ENCODE peak calls at places on chromosomes 1 and 21, in eight cellular contexts. One of them, this sample, is unnamed.

GRCh38 chr1:210262167-210262896 is 29.7 kb downstream of the SERTAD4 start:
- DNase-seq in left ventricle myocardium inferior: peak
- DNase-seq in WTC11: no peak
- DNase-seq in fibroblast of mammary gland: peak
- DNase-seq in brain microvascular endothelial cell: peak
- DNase-seq in fibroblast of the aortic adventitia: peak
- DNase-seq in Calu3: peak
- DNase-seq in Peyer's patch: no peak
- DNase-seq in this sample: no peak

GRCh38 chr1:14957375-14957774 is 196.2 kb upstream of the TMEM51 start:
- DNase-seq in left ventricle myocardium inferior: no peak
- DNase-seq in WTC11: no peak
- DNase-seq in fibroblast of mammary gland: no peak
- DNase-seq in brain microvascular endothelial cell: no peak
- DNase-seq in fibroblast of the aortic adventitia: no peak
- DNase-seq in Calu3: no peak
- DNase-seq in Peyer's patch: no peak
- DNase-seq in this sample: no peak

GRCh38 chr21:44817506-44817880 is 369 bp downstream of the SUMO3 start:
- DNase-seq in left ventricle myocardium inferior: peak
- DNase-seq in WTC11: peak
- DNase-seq in fibroblast of mammary gland: peak
- DNase-seq in brain microvascular endothelial cell: peak
- DNase-seq in fibroblast of the aortic adventitia: peak
- DNase-seq in Calu3: peak
- DNase-seq in Peyer's patch: peak
- DNase-seq in this sample: peak

GRCh38 chr1:93661829-93662474 is 19.7 kb downstream of the BCAR3 start:
- DNase-seq in left ventricle myocardium inferior: no peak
- DNase-seq in WTC11: no peak
- DNase-seq in fibroblast of mammary gland: peak
- DNase-seq in brain microvascular endothelial cell: peak
- DNase-seq in fibroblast of the aortic adventitia: peak
- DNase-seq in Calu3: peak
- DNase-seq in Peyer's patch: no peak
- DNase-seq in this sample: no peak

GRCh38 chr1:59703226-59703917 is 111.4 kb upstream of the HOOK1 start:
- DNase-seq in left ventricle myocardium inferior: no peak
- DNase-seq in WTC11: no peak
- DNase-seq in fibroblast of mammary gland: peak
- DNase-seq in brain microvascular endothelial cell: peak
- DNase-seq in fibroblast of the aortic adventitia: peak
- DNase-seq in Calu3: no peak
- DNase-seq in Peyer's patch: no peak
- DNase-seq in this sample: no peak

GRCh38 chr1:185996211-185996610 is 262.0 kb downstream of the HMCN1 start:
- DNase-seq in left ventricle myocardium inferior: peak
- DNase-seq in WTC11: no peak
- DNase-seq in fibroblast of mammary gland: peak
- DNase-seq in brain microvascular endothelial cell: peak
- DNase-seq in fibroblast of the aortic adventitia: peak
- DNase-seq in Calu3: peak
- DNase-seq in Peyer's patch: no peak
- DNase-seq in this sample: no peak

GRCh38 chr1:2494323-2494693 is 18.2 kb downstream of the PLCH2 start:
- DNase-seq in left ventricle myocardium inferior: no peak
- DNase-seq in WTC11: no peak
- DNase-seq in fibroblast of mammary gland: peak
- DNase-seq in brain microvascular endothelial cell: no peak
- DNase-seq in fibroblast of the aortic adventitia: no peak
- DNase-seq in Calu3: no peak
- DNase-seq in Peyer's patch: no peak
- DNase-seq in this sample: no peak

GRCh38 chr1:232615401-232615800 is 14.5 kb downstream of the SIPA1L2 start:
- DNase-seq in left ventricle myocardium inferior: no peak
- DNase-seq in WTC11: no peak
- DNase-seq in fibroblast of mammary gland: no peak
- DNase-seq in brain microvascular endothelial cell: no peak
- DNase-seq in fibroblast of the aortic adventitia: no peak
- DNase-seq in Calu3: no peak
- DNase-seq in Peyer's patch: no peak
- DNase-seq in this sample: no peak

GRCh38 chr1:227890451-227891222 is 57.1 kb downstream of the WNT9A start:
- DNase-seq in left ventricle myocardium inferior: no peak
- DNase-seq in WTC11: no peak
- DNase-seq in fibroblast of mammary gland: no peak
- DNase-seq in brain microvascular endothelial cell: no peak
- DNase-seq in fibroblast of the aortic adventitia: no peak
- DNase-seq in Calu3: no peak
- DNase-seq in Peyer's patch: no peak
- DNase-seq in this sample: no peak

GRCh38 chr1:34164510-34165381 is at the start of gene CSMD2:
- DNase-seq in left ventricle myocardium inferior: peak
- DNase-seq in WTC11: peak
- DNase-seq in fibroblast of mammary gland: peak
- DNase-seq in brain microvascular endothelial cell: peak
- DNase-seq in fibroblast of the aortic adventitia: peak
- DNase-seq in Calu3: peak
- DNase-seq in Peyer's patch: no peak
- DNase-seq in this sample: peak

GRCh38 chr1:222696741-222697140 is 15.6 kb downstream of the AIDA start:
- DNase-seq in left ventricle myocardium inferior: no peak
- DNase-seq in WTC11: no peak
- DNase-seq in fibroblast of mammary gland: no peak
- DNase-seq in brain microvascular endothelial cell: no peak
- DNase-seq in fibroblast of the aortic adventitia: no peak
- DNase-seq in Calu3: no peak
- DNase-seq in Peyer's patch: no peak
- DNase-seq in this sample: no peak
- TF ChIP-seq CTCF in left ventricle myocardium inferior: no peak
- TF ChIP-seq CTCF in WTC11: no peak
- TF ChIP-seq CTCF in fibroblast of mammary gland: no peak
- TF ChIP-seq CTCF in brain microvascular endothelial cell: no peak
- TF ChIP-seq CTCF in fibroblast of the aortic adventitia: no peak
- TF ChIP-seq CTCF in Calu3: no peak
- TF ChIP-seq CTCF in Peyer's patch: no peak
- TF ChIP-seq CTCF in this sample: no peak

GRCh38 chr1:25040122-25040685 is 110.1 kb upstream of the RUNX3 start:
- DNase-seq in left ventricle myocardium inferior: no peak
- DNase-seq in WTC11: no peak
- DNase-seq in fibroblast of mammary gland: no peak
- DNase-seq in brain microvascular endothelial cell: no peak
- DNase-seq in fibroblast of the aortic adventitia: no peak
- DNase-seq in Calu3: no peak
- DNase-seq in Peyer's patch: no peak
- DNase-seq in this sample: no peak

GRCh38 chr1:25038699-25039098 is 108.6 kb upstream of the RUNX3 start:
- DNase-seq in left ventricle myocardium inferior: no peak
- DNase-seq in WTC11: no peak
- DNase-seq in fibroblast of mammary gland: no peak
- DNase-seq in brain microvascular endothelial cell: no peak
- DNase-seq in fibroblast of the aortic adventitia: no peak
- DNase-seq in Calu3: no peak
- DNase-seq in Peyer's patch: no peak
- DNase-seq in this sample: no peak

GRCh38 chr1:25037174-25038074 is 107.3 kb upstream of the RUNX3 start:
- DNase-seq in left ventricle myocardium inferior: no peak
- DNase-seq in WTC11: peak
- DNase-seq in fibroblast of mammary gland: peak
- DNase-seq in brain microvascular endothelial cell: peak
- DNase-seq in fibroblast of the aortic adventitia: peak
- DNase-seq in Calu3: peak
- DNase-seq in Peyer's patch: peak
- DNase-seq in this sample: peak

GRCh38 chr1:25041869-25042268 is 111.8 kb upstream of the RUNX3 start:
- DNase-seq in left ventricle myocardium inferior: no peak
- DNase-seq in WTC11: no peak
- DNase-seq in fibroblast of mammary gland: no peak
- DNase-seq in brain microvascular endothelial cell: no peak
- DNase-seq in fibroblast of the aortic adventitia: no peak
- DNase-seq in Calu3: no peak
- DNase-seq in Peyer's patch: no peak
- DNase-seq in this sample: no peak

DNA sequence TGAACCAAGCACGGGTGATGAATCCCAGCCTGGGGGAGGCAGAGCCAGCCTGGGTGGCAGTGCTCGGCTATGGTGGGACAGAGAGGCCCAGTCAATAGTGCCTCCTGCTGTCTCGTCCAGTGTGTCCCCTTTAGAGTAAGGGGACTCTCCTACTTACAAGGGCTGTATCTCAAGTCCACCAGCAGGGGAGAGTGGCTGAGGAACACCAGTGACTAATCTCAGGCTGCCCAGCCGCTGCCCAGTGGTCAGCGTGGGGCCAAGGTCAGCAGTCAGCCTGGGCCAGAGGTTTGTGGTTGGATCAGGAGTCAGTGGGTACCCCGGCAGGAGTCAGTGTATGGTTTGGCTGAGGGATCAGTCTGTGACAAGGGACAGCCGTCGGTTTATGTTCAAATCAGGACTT is 109.2 kb upstream of the RUNX3 start:
- DNase-seq in left ventricle myocardium inferior: no peak
- DNase-seq in WTC11: no peak
- DNase-seq in fibroblast of mammary gland: peak
- DNase-seq in brain microvascular endothelial cell: no peak
- DNase-seq in fibroblast of the aortic adventitia: no peak
- DNase-seq in Calu3: no peak
- DNase-seq in Peyer's patch: no peak
- DNase-seq in this sample: no peak
- TF ChIP-seq CTCF in left ventricle myocardium inferior: no peak
- TF ChIP-seq CTCF in WTC11: no peak
- TF ChIP-seq CTCF in fibroblast of mammary gland: no peak
- TF ChIP-seq CTCF in brain microvascular endothelial cell: peak
- TF ChIP-seq CTCF in fibroblast of the aortic adventitia: peak
- TF ChIP-seq CTCF in Calu3: no peak
- TF ChIP-seq CTCF in Peyer's patch: no peak
- TF ChIP-seq CTCF in this sample: peak

GRCh38 chr1:165874643-165875042 is 47.2 kb downstream of the UCK2 start:
- DNase-seq in left ventricle myocardium inferior: no peak
- DNase-seq in WTC11: no peak
- DNase-seq in fibroblast of mammary gland: no peak
- DNase-seq in brain microvascular endothelial cell: no peak
- DNase-seq in fibroblast of the aortic adventitia: no peak
- DNase-seq in Calu3: no peak
- DNase-seq in Peyer's patch: no peak
- DNase-seq in this sample: no peak

GRCh38 chr1:165865941-165866340 is 38.5 kb downstream of the UCK2 start:
- DNase-seq in left ventricle myocardium inferior: no peak
- DNase-seq in WTC11: no peak
- DNase-seq in fibroblast of mammary gland: no peak
- DNase-seq in brain microvascular endothelial cell: no peak
- DNase-seq in fibroblast of the aortic adventitia: no peak
- DNase-seq in Calu3: no peak
- DNase-seq in Peyer's patch: no peak
- DNase-seq in this sample: no peak

GRCh38 chr1:165871311-165872067 is 44.1 kb downstream of the UCK2 start:
- DNase-seq in left ventricle myocardium inferior: peak
- DNase-seq in WTC11: peak
- DNase-seq in fibroblast of mammary gland: peak
- DNase-seq in brain microvascular endothelial cell: peak
- DNase-seq in fibroblast of the aortic adventitia: no peak
- DNase-seq in Calu3: peak
- DNase-seq in Peyer's patch: peak
- DNase-seq in this sample: peak

GRCh38 chr1:165873481-165873880 is 46.1 kb downstream of the UCK2 start:
- DNase-seq in left ventricle myocardium inferior: no peak
- DNase-seq in WTC11: no peak
- DNase-seq in fibroblast of mammary gland: no peak
- DNase-seq in brain microvascular endothelial cell: no peak
- DNase-seq in fibroblast of the aortic adventitia: no peak
- DNase-seq in Calu3: no peak
- DNase-seq in Peyer's patch: no peak
- DNase-seq in this sample: no peak

GRCh38 chr1:165869343-165869742 is 41.9 kb downstream of the UCK2 start:
- DNase-seq in left ventricle myocardium inferior: no peak
- DNase-seq in WTC11: no peak
- DNase-seq in fibroblast of mammary gland: no peak
- DNase-seq in brain microvascular endothelial cell: no peak
- DNase-seq in fibroblast of the aortic adventitia: no peak
- DNase-seq in Calu3: no peak
- DNase-seq in Peyer's patch: no peak
- DNase-seq in this sample: no peak
- TF ChIP-seq CTCF in left ventricle myocardium inferior: no peak
- TF ChIP-seq CTCF in WTC11: no peak
- TF ChIP-seq CTCF in fibroblast of mammary gland: peak
- TF ChIP-seq CTCF in brain microvascular endothelial cell: peak
- TF ChIP-seq CTCF in fibroblast of the aortic adventitia: peak
- TF ChIP-seq CTCF in Calu3: no peak
- TF ChIP-seq CTCF in Peyer's patch: peak
- TF ChIP-seq CTCF in this sample: no peak

GRCh38 chr1:179773264-179773663 is 30.2 kb downstream of the FAM163A start:
- DNase-seq in left ventricle myocardium inferior: no peak
- DNase-seq in WTC11: no peak
- DNase-seq in fibroblast of mammary gland: no peak
- DNase-seq in brain microvascular endothelial cell: no peak
- DNase-seq in fibroblast of the aortic adventitia: no peak
- DNase-seq in Calu3: no peak
- DNase-seq in Peyer's patch: no peak
- DNase-seq in this sample: no peak

GRCh38 chr1:179774033-179774432 is 30.9 kb downstream of the FAM163A start:
- DNase-seq in left ventricle myocardium inferior: no peak
- DNase-seq in WTC11: no peak
- DNase-seq in fibroblast of mammary gland: no peak
- DNase-seq in brain microvascular endothelial cell: no peak
- DNase-seq in fibroblast of the aortic adventitia: no peak
- DNase-seq in Calu3: no peak
- DNase-seq in Peyer's patch: no peak
- DNase-seq in this sample: no peak

GRCh38 chr1:179767996-179768395 is 24.9 kb downstream of the FAM163A start:
- DNase-seq in left ventricle myocardium inferior: no peak
- DNase-seq in WTC11: no peak
- DNase-seq in fibroblast of mammary gland: no peak
- DNase-seq in brain microvascular endothelial cell: no peak
- DNase-seq in fibroblast of the aortic adventitia: no peak
- DNase-seq in Calu3: no peak
- DNase-seq in Peyer's patch: no peak
- DNase-seq in this sample: no peak

GRCh38 chr1:179771509-179771908 is 28.4 kb downstream of the FAM163A start:
- DNase-seq in left ventricle myocardium inferior: no peak
- DNase-seq in WTC11: no peak
- DNase-seq in fibroblast of mammary gland: no peak
- DNase-seq in brain microvascular endothelial cell: no peak
- DNase-seq in fibroblast of the aortic adventitia: no peak
- DNase-seq in Calu3: no peak
- DNase-seq in Peyer's patch: no peak
- DNase-seq in this sample: no peak

DNA sequence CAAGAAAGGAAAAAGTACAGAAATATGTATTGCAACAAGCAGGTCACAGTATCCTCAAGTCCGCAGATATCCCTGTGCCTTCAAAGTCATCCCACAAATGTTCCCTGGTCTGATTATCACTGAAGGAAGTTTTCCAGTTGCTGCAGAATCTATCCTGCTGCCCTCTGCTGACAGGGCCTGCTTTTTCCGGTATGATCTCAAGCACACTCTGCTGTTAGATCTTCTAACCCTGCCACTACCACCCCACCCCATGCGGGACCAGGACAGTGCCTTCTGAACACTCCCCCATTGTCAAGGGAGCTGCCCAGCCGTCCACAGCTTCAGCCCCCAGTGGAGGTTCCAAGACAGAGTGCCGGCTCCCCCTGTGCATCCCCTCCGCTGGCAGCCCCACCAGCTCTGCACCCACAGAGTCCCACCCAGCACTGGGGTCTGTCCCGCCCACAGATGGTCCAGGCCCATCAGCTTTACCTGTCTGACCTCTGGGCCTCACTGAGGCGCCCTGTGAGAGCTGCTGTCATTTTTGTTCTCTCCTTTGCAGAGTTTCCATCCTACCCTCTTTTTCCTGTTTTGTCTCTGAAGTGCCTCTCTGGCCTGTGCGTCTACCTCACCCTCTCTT is 27.9 kb downstream of the FAM163A start:
- DNase-seq in left ventricle myocardium inferior: no peak
- DNase-seq in WTC11: no peak
- DNase-seq in fibroblast of mammary gland: no peak
- DNase-seq in brain microvascular endothelial cell: peak
- DNase-seq in fibroblast of the aortic adventitia: no peak
- DNase-seq in Calu3: no peak
- DNase-seq in Peyer's patch: no peak
- DNase-seq in this sample: no peak
- TF ChIP-seq CTCF in left ventricle myocardium inferior: peak
- TF ChIP-seq CTCF in WTC11: no peak
- TF ChIP-seq CTCF in fibroblast of mammary gland: no peak
- TF ChIP-seq CTCF in brain microvascular endothelial cell: peak
- TF ChIP-seq CTCF in fibroblast of the aortic adventitia: peak
- TF ChIP-seq CTCF in Calu3: no peak
- TF ChIP-seq CTCF in Peyer's patch: no peak
- TF ChIP-seq CTCF in this sample: no peak